ENCODE peak calls at places on chromosomes 2 and 18, in five cellular contexts. One of them, this sample, is unnamed.

GRCh38 chr2:100703213-100703612 is 116.7 kb upstream of the NPAS2 start:
- DNase-seq in stimulated activated CD8-positive, alpha-beta memory T cell treated with anti-CD3 and anti-CD28 coated beads, Interleukin-4, amount 100 ng/mL, for 1 hour: no peak
- DNase-seq in G401: no peak
- DNase-seq in Ammon's horn: peak
- DNase-seq in GM23248: peak
- DNase-seq in this sample: no peak

GRCh38 chr2:27408601-27409320 is 630 bp downstream of the PPM1G start:
- DNase-seq in stimulated activated CD8-positive, alpha-beta memory T cell treated with anti-CD3 and anti-CD28 coated beads, Interleukin-4, amount 100 ng/mL, for 1 hour: no peak
- DNase-seq in G401: peak
- DNase-seq in Ammon's horn: peak
- DNase-seq in GM23248: peak
- DNase-seq in this sample: no peak

GRCh38 chr2:240584486-240585031 is 2.0 kb upstream of the CAPN10 start:
- DNase-seq in stimulated activated CD8-positive, alpha-beta memory T cell treated with anti-CD3 and anti-CD28 coated beads, Interleukin-4, amount 100 ng/mL, for 1 hour: no peak
- DNase-seq in G401: no peak
- DNase-seq in Ammon's horn: no peak
- DNase-seq in GM23248: peak
- DNase-seq in this sample: no peak

GRCh38 chr18:7844017-7844416 is 276.9 kb downstream of the PTPRM start:
- DNase-seq in stimulated activated CD8-positive, alpha-beta memory T cell treated with anti-CD3 and anti-CD28 coated beads, Interleukin-4, amount 100 ng/mL, for 1 hour: no peak
- DNase-seq in G401: no peak
- DNase-seq in Ammon's horn: no peak
- DNase-seq in GM23248: no peak
- DNase-seq in this sample: no peak

GRCh38 chr2:232543491-232543890 is 4.0 kb downstream of the CHRNG start:
- DNase-seq in stimulated activated CD8-positive, alpha-beta memory T cell treated with anti-CD3 and anti-CD28 coated beads, Interleukin-4, amount 100 ng/mL, for 1 hour: no peak
- DNase-seq in G401: no peak
- DNase-seq in Ammon's horn: no peak
- DNase-seq in GM23248: no peak
- DNase-seq in this sample: no peak

GRCh38 chr18:37042381-37042780 is 213.5 kb downstream of the KIAA1328 start:
- DNase-seq in stimulated activated CD8-positive, alpha-beta memory T cell treated with anti-CD3 and anti-CD28 coated beads, Interleukin-4, amount 100 ng/mL, for 1 hour: no peak
- DNase-seq in G401: no peak
- DNase-seq in Ammon's horn: no peak
- DNase-seq in GM23248: peak
- DNase-seq in this sample: no peak

GRCh38 chr2:33511141-33511540 is 34.7 kb downstream of the RASGRP3 start:
- DNase-seq in stimulated activated CD8-positive, alpha-beta memory T cell treated with anti-CD3 and anti-CD28 coated beads, Interleukin-4, amount 100 ng/mL, for 1 hour: no peak
- DNase-seq in G401: no peak
- DNase-seq in Ammon's horn: no peak
- DNase-seq in GM23248: no peak
- DNase-seq in this sample: no peak

GRCh38 chr2:189308056-189308790 is 128.7 kb upstream of the COL5A2 start:
- DNase-seq in stimulated activated CD8-positive, alpha-beta memory T cell treated with anti-CD3 and anti-CD28 coated beads, Interleukin-4, amount 100 ng/mL, for 1 hour: no peak
- DNase-seq in G401: no peak
- DNase-seq in Ammon's horn: no peak
- DNase-seq in GM23248: no peak
- DNase-seq in this sample: no peak

GRCh38 chr2:149034406-149034805 is 4.1 kb upstream of the LYPD6B start:
- DNase-seq in stimulated activated CD8-positive, alpha-beta memory T cell treated with anti-CD3 and anti-CD28 coated beads, Interleukin-4, amount 100 ng/mL, for 1 hour: no peak
- DNase-seq in G401: no peak
- DNase-seq in Ammon's horn: no peak
- DNase-seq in GM23248: no peak
- DNase-seq in this sample: no peak

GRCh38 chr2:160041091-160041490 is 21.3 kb downstream of the PLA2R1 start:
- DNase-seq in stimulated activated CD8-positive, alpha-beta memory T cell treated with anti-CD3 and anti-CD28 coated beads, Interleukin-4, amount 100 ng/mL, for 1 hour: no peak
- DNase-seq in G401: no peak
- DNase-seq in Ammon's horn: no peak
- DNase-seq in GM23248: no peak
- DNase-seq in this sample: no peak

GRCh38 chr2:130834923-130835765 is 1.6 kb upstream of the ARHGEF4 start:
- DNase-seq in stimulated activated CD8-positive, alpha-beta memory T cell treated with anti-CD3 and anti-CD28 coated beads, Interleukin-4, amount 100 ng/mL, for 1 hour: no peak
- DNase-seq in G401: no peak
- DNase-seq in Ammon's horn: no peak
- DNase-seq in GM23248: no peak
- DNase-seq in this sample: no peak

GRCh38 chr2:162994718-162995117 is 156.2 kb upstream of the KCNH7 start:
- DNase-seq in stimulated activated CD8-positive, alpha-beta memory T cell treated with anti-CD3 and anti-CD28 coated beads, Interleukin-4, amount 100 ng/mL, for 1 hour: no peak
- DNase-seq in G401: no peak
- DNase-seq in Ammon's horn: no peak
- DNase-seq in GM23248: no peak
- DNase-seq in this sample: no peak

GRCh38 chr2:118905206-118905605 is 36.8 kb upstream of the MARCO start:
- DNase-seq in stimulated activated CD8-positive, alpha-beta memory T cell treated with anti-CD3 and anti-CD28 coated beads, Interleukin-4, amount 100 ng/mL, for 1 hour: no peak
- DNase-seq in G401: no peak
- DNase-seq in Ammon's horn: no peak
- DNase-seq in GM23248: no peak
- DNase-seq in this sample: no peak

GRCh38 chr2:45458909-45459563 is 152.0 kb downstream of the SRBD1 start:
- DNase-seq in stimulated activated CD8-positive, alpha-beta memory T cell treated with anti-CD3 and anti-CD28 coated beads, Interleukin-4, amount 100 ng/mL, for 1 hour: no peak
- DNase-seq in G401: no peak
- DNase-seq in Ammon's horn: peak
- DNase-seq in GM23248: peak
- DNase-seq in this sample: no peak

GRCh38 chr2:26569216-26570082 is 71.7 kb downstream of the CIB4 start:
- DNase-seq in stimulated activated CD8-positive, alpha-beta memory T cell treated with anti-CD3 and anti-CD28 coated beads, Interleukin-4, amount 100 ng/mL, for 1 hour: no peak
- DNase-seq in G401: no peak
- DNase-seq in Ammon's horn: no peak
- DNase-seq in GM23248: no peak
- DNase-seq in this sample: no peak

GRCh38 chr2:204268971-204269370 is 276.3 kb upstream of the PARD3B start:
- DNase-seq in stimulated activated CD8-positive, alpha-beta memory T cell treated with anti-CD3 and anti-CD28 coated beads, Interleukin-4, amount 100 ng/mL, for 1 hour: no peak
- DNase-seq in G401: no peak
- DNase-seq in Ammon's horn: no peak
- DNase-seq in GM23248: no peak
- DNase-seq in this sample: no peak

GRCh38 chr2:88603146-88603545 is 24.1 kb downstream of the EIF2AK3 start:
- DNase-seq in stimulated activated CD8-positive, alpha-beta memory T cell treated with anti-CD3 and anti-CD28 coated beads, Interleukin-4, amount 100 ng/mL, for 1 hour: no peak
- DNase-seq in G401: no peak
- DNase-seq in Ammon's horn: no peak
- DNase-seq in GM23248: peak
- DNase-seq in this sample: no peak

GRCh38 chr2:190506666-190507065 is 27.9 kb downstream of the NEMP2 start:
- DNase-seq in stimulated activated CD8-positive, alpha-beta memory T cell treated with anti-CD3 and anti-CD28 coated beads, Interleukin-4, amount 100 ng/mL, for 1 hour: no peak
- DNase-seq in G401: no peak
- DNase-seq in Ammon's horn: no peak
- DNase-seq in GM23248: no peak
- DNase-seq in this sample: no peak

GRCh38 chr2:96107883-96108551 is 8.4 kb downstream of the ADRA2B start:
- DNase-seq in stimulated activated CD8-positive, alpha-beta memory T cell treated with anti-CD3 and anti-CD28 coated beads, Interleukin-4, amount 100 ng/mL, for 1 hour: no peak
- DNase-seq in G401: no peak
- DNase-seq in Ammon's horn: no peak
- DNase-seq in GM23248: no peak
- DNase-seq in this sample: no peak

GRCh38 chr2:222292738-222293134 is 6.1 kb downstream of the PAX3 start:
- DNase-seq in stimulated activated CD8-positive, alpha-beta memory T cell treated with anti-CD3 and anti-CD28 coated beads, Interleukin-4, amount 100 ng/mL, for 1 hour: no peak
- DNase-seq in G401: no peak
- DNase-seq in Ammon's horn: no peak
- DNase-seq in GM23248: no peak
- DNase-seq in this sample: no peak

GRCh38 chr2:113075600-113075999 is 7.8 kb downstream of the IL1F10 start:
- DNase-seq in stimulated activated CD8-positive, alpha-beta memory T cell treated with anti-CD3 and anti-CD28 coated beads, Interleukin-4, amount 100 ng/mL, for 1 hour: no peak
- DNase-seq in G401: no peak
- DNase-seq in Ammon's horn: no peak
- DNase-seq in GM23248: no peak
- DNase-seq in this sample: no peak

GRCh38 chr2:129275706-129276105 is 703.8 kb upstream of the RAB6C start:
- DNase-seq in stimulated activated CD8-positive, alpha-beta memory T cell treated with anti-CD3 and anti-CD28 coated beads, Interleukin-4, amount 100 ng/mL, for 1 hour: no peak
- DNase-seq in G401: no peak
- DNase-seq in Ammon's horn: no peak
- DNase-seq in GM23248: no peak
- DNase-seq in this sample: no peak

GRCh38 chr2:10042301-10043161 is 819 bp upstream of the KLF11 start:
- DNase-seq in stimulated activated CD8-positive, alpha-beta memory T cell treated with anti-CD3 and anti-CD28 coated beads, Interleukin-4, amount 100 ng/mL, for 1 hour: no peak
- DNase-seq in G401: peak
- DNase-seq in Ammon's horn: peak
- DNase-seq in GM23248: peak
- DNase-seq in this sample: peak

GRCh38 chr2:195319548-195320415 is 337.2 kb upstream of the SLC39A10 start:
- DNase-seq in stimulated activated CD8-positive, alpha-beta memory T cell treated with anti-CD3 and anti-CD28 coated beads, Interleukin-4, amount 100 ng/mL, for 1 hour: no peak
- DNase-seq in G401: no peak
- DNase-seq in Ammon's horn: no peak
- DNase-seq in GM23248: peak
- DNase-seq in this sample: no peak

GRCh38 chr2:196201229-196201998 is 30.0 kb upstream of the STK17B start:
- DNase-seq in stimulated activated CD8-positive, alpha-beta memory T cell treated with anti-CD3 and anti-CD28 coated beads, Interleukin-4, amount 100 ng/mL, for 1 hour: no peak
- DNase-seq in G401: no peak
- DNase-seq in Ammon's horn: no peak
- DNase-seq in GM23248: no peak
- DNase-seq in this sample: no peak

GRCh38 chr2:96929245-96929925 is 57.0 kb downstream of the FAM178B start:
- DNase-seq in stimulated activated CD8-positive, alpha-beta memory T cell treated with anti-CD3 and anti-CD28 coated beads, Interleukin-4, amount 100 ng/mL, for 1 hour: no peak
- DNase-seq in G401: no peak
- DNase-seq in Ammon's horn: no peak
- DNase-seq in GM23248: no peak
- DNase-seq in this sample: no peak

GRCh38 chr18:10059610-10060468 is 146.0 kb downstream of the VAPA start:
- DNase-seq in stimulated activated CD8-positive, alpha-beta memory T cell treated with anti-CD3 and anti-CD28 coated beads, Interleukin-4, amount 100 ng/mL, for 1 hour: no peak
- DNase-seq in G401: no peak
- DNase-seq in Ammon's horn: peak
- DNase-seq in GM23248: no peak
- DNase-seq in this sample: peak

GRCh38 chr2:234275515-234275914 is 221.4 kb downstream of the ARL4C start:
- DNase-seq in stimulated activated CD8-positive, alpha-beta memory T cell treated with anti-CD3 and anti-CD28 coated beads, Interleukin-4, amount 100 ng/mL, for 1 hour: no peak
- DNase-seq in G401: no peak
- DNase-seq in Ammon's horn: no peak
- DNase-seq in GM23248: no peak
- DNase-seq in this sample: no peak

GRCh38 chr2:6773007-6773693 is 92.6 kb downstream of the CMPK2 start:
- DNase-seq in stimulated activated CD8-positive, alpha-beta memory T cell treated with anti-CD3 and anti-CD28 coated beads, Interleukin-4, amount 100 ng/mL, for 1 hour: peak
- DNase-seq in G401: peak
- DNase-seq in Ammon's horn: peak
- DNase-seq in GM23248: peak
- DNase-seq in this sample: peak

GRCh38 chr18:47260138-47260923 is 8.9 kb upstream of the SKOR2 start:
- DNase-seq in stimulated activated CD8-positive, alpha-beta memory T cell treated with anti-CD3 and anti-CD28 coated beads, Interleukin-4, amount 100 ng/mL, for 1 hour: no peak
- DNase-seq in G401: no peak
- DNase-seq in Ammon's horn: no peak
- DNase-seq in GM23248: peak
- DNase-seq in this sample: no peak

GRCh38 chr2:65452150-65452895 is 19.9 kb upstream of the SPRED2 start:
- DNase-seq in stimulated activated CD8-positive, alpha-beta memory T cell treated with anti-CD3 and anti-CD28 coated beads, Interleukin-4, amount 100 ng/mL, for 1 hour: no peak
- DNase-seq in G401: no peak
- DNase-seq in Ammon's horn: no peak
- DNase-seq in GM23248: no peak
- DNase-seq in this sample: no peak

GRCh38 chr2:154849482-154849881 is 151.0 kb downstream of the KCNJ3 start:
- DNase-seq in stimulated activated CD8-positive, alpha-beta memory T cell treated with anti-CD3 and anti-CD28 coated beads, Interleukin-4, amount 100 ng/mL, for 1 hour: no peak
- DNase-seq in G401: peak
- DNase-seq in Ammon's horn: no peak
- DNase-seq in GM23248: no peak
- DNase-seq in this sample: no peak

GRCh38 chr2:30354621-30355020 is 92.4 kb upstream of the LCLAT1 start:
- DNase-seq in stimulated activated CD8-positive, alpha-beta memory T cell treated with anti-CD3 and anti-CD28 coated beads, Interleukin-4, amount 100 ng/mL, for 1 hour: no peak
- DNase-seq in G401: no peak
- DNase-seq in Ammon's horn: no peak
- DNase-seq in GM23248: peak
- DNase-seq in this sample: no peak

GRCh38 chr2:3256157-3256556 is 121.5 kb downstream of the EIPR1 start:
- DNase-seq in stimulated activated CD8-positive, alpha-beta memory T cell treated with anti-CD3 and anti-CD28 coated beads, Interleukin-4, amount 100 ng/mL, for 1 hour: no peak
- DNase-seq in G401: no peak
- DNase-seq in Ammon's horn: no peak
- DNase-seq in GM23248: no peak
- DNase-seq in this sample: no peak

GRCh38 chr2:164785447-164785846 is 56.2 kb downstream of the COBLL1 start:
- DNase-seq in stimulated activated CD8-positive, alpha-beta memory T cell treated with anti-CD3 and anti-CD28 coated beads, Interleukin-4, amount 100 ng/mL, for 1 hour: no peak
- DNase-seq in G401: no peak
- DNase-seq in Ammon's horn: no peak
- DNase-seq in GM23248: peak
- DNase-seq in this sample: no peak

GRCh38 chr2:198314559-198315153 is 510.3 kb downstream of the PLCL1 start:
- DNase-seq in stimulated activated CD8-positive, alpha-beta memory T cell treated with anti-CD3 and anti-CD28 coated beads, Interleukin-4, amount 100 ng/mL, for 1 hour: no peak
- DNase-seq in G401: peak
- DNase-seq in Ammon's horn: peak
- DNase-seq in GM23248: peak
- DNase-seq in this sample: no peak

GRCh38 chr2:67394734-67395133 is 2.4 kb upstream of the ETAA1 start:
- DNase-seq in stimulated activated CD8-positive, alpha-beta memory T cell treated with anti-CD3 and anti-CD28 coated beads, Interleukin-4, amount 100 ng/mL, for 1 hour: no peak
- DNase-seq in G401: no peak
- DNase-seq in Ammon's horn: no peak
- DNase-seq in GM23248: peak
- DNase-seq in this sample: no peak

GRCh38 chr2:20465716-20466391 is 19.0 kb downstream of the RHOB start:
- DNase-seq in stimulated activated CD8-positive, alpha-beta memory T cell treated with anti-CD3 and anti-CD28 coated beads, Interleukin-4, amount 100 ng/mL, for 1 hour: no peak
- DNase-seq in G401: no peak
- DNase-seq in Ammon's horn: peak
- DNase-seq in GM23248: no peak
- DNase-seq in this sample: no peak

GRCh38 chr2:134392689-134393476 is 139.0 kb downstream of the MGAT5 start:
- DNase-seq in stimulated activated CD8-positive, alpha-beta memory T cell treated with anti-CD3 and anti-CD28 coated beads, Interleukin-4, amount 100 ng/mL, for 1 hour: no peak
- DNase-seq in G401: no peak
- DNase-seq in Ammon's horn: no peak
- DNase-seq in GM23248: peak
- DNase-seq in this sample: no peak